ENCODE peak calls at places on chromosomes 4 and X, in eight cellular contexts. J is stomach, D is NB4, C is brain microvascular endothelial cell, E is fibroblast of lung, V is GM06990, I is body of pancreas, S is A549. K is an unnamed sample.

GRCh38 chr4:138910914-138911336 is 104.7 kb upstream of the NOCT start:
- DNase-seq in J (peak), D (no peak), C (peak), E (peak), V (no peak), I (peak), S (peak), K (no peak)

GRCh38 chr4:43757147-43757546 is 691.5 kb downstream of the KCTD8 start:
- DNase-seq in J (peak), D (no peak), C (no peak), E (no peak), V (no peak), I (peak), S (no peak), K (no peak)

GRCh38 chr4:70113656-70114055 is 40.4 kb upstream of the PRR27 start:
- DNase-seq in J (no peak), D (no peak), C (no peak), E (no peak), V (no peak), I (no peak), S (no peak), K (no peak)

GRCh38 chr4:1502976-1503375 is 96.7 kb upstream of the NKX1-1 start:
- DNase-seq in J (no peak), D (no peak), C (no peak), E (no peak), V (no peak), I (no peak), S (no peak), K (no peak)

GRCh38 chrX:13938053-13938765 is 91.5 kb downstream of the GEMIN8 start:
- DNase-seq in J (peak), D (peak), C (no peak), E (peak), V (peak), I (peak), S (peak), K (no peak)

GRCh38 chrX:102697506-102697905 is 14.7 kb upstream of the GPRASP2 start:
- DNase-seq in J (no peak), D (no peak), C (peak), E (peak), V (no peak), I (no peak), S (no peak), K (no peak)

GRCh38 chrX:71846429-71846828 is 64.2 kb upstream of the NHSL2 start:
- DNase-seq in J (no peak), D (no peak), C (peak), E (peak), V (no peak), I (no peak), S (no peak), K (no peak)

GRCh38 chrX:19581786-19582185 is 66.5 kb upstream of the MAP3K15 start:
- DNase-seq in J (no peak), D (no peak), C (no peak), E (no peak), V (no peak), I (no peak), S (peak), K (no peak)

GRCh38 chr4:41883988-41884737 is 51.1 kb upstream of the TMEM33 start:
- DNase-seq in J (no peak), D (no peak), C (no peak), E (no peak), V (no peak), I (no peak), S (no peak), K (no peak)

GRCh38 chrX:80812176-80812575 is 2.5 kb upstream of the BRWD3 start:
- DNase-seq in J (no peak), D (peak), C (peak), E (peak), V (no peak), I (peak), S (no peak), K (no peak)

GRCh38 chr4:7295917-7296660 is 103.8 kb downstream of the SORCS2 start:
- DNase-seq in J (no peak), D (peak), C (peak), E (peak), V (no peak), I (no peak), S (peak), K (no peak)

GRCh38 chr4:101865501-101866062 is 75.1 kb downstream of the BANK1 start:
- DNase-seq in J (no peak), D (no peak), C (peak), E (no peak), V (no peak), I (no peak), S (peak), K (no peak)

GRCh38 chr4:98522603-98523395 is 135.6 kb downstream of the TSPAN5 start:
- DNase-seq in J (no peak), D (no peak), C (peak), E (peak), V (no peak), I (no peak), S (no peak), K (no peak)

DNA sequence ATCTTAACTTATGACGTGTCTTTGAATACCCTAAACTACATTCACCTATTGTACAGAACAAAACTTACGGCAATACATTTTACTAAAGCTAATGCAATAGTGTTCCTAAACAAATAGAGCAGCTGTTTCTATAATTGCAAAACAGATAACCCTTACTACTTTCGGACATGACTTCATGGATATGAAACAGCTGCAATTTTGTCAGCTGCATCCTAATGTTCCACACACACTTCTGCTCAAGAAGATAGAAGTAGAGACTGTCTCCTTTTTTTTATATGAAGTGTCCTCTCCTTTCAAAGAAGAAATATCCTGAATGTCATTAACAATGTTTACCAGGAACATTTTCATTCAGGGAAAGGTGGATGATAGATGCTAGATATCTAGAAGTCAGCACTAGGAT is 174.8 kb downstream of the ACTRT1 start:
- DNase-seq in J (no peak), D (no peak), C (no peak), E (no peak), V (no peak), I (no peak), S (no peak), K (no peak)
- H3K4me3 ChIP-seq in J (no peak), D (no peak), C (no peak), E (no peak), V (no peak), I (no peak), S (no peak), K (no peak)

GRCh38 chrX:68196939-68197791 is 236.1 kb downstream of the OPHN1 start:
- DNase-seq in J (no peak), D (peak), C (peak), E (peak), V (no peak), I (peak), S (peak), K (no peak)
- TF ChIP-seq CTCF in J (peak), D (peak), C (peak), E (peak), V (peak), I (peak), S (peak), K (peak)

GRCh38 chrX:53440631-53441517 is 6.7 kb upstream of the HSD17B10 start:
- DNase-seq in J (peak), D (peak), C (peak), E (peak), V (no peak), I (peak), S (peak), K (no peak)

GRCh38 chrX:53440101-53440500 is 5.9 kb upstream of the HSD17B10 start:
- DNase-seq in J (no peak), D (peak), C (no peak), E (no peak), V (no peak), I (no peak), S (no peak), K (no peak)

GRCh38 chrX:53441531-53442321 is 7.6 kb upstream of the HSD17B10 start:
- DNase-seq in J (peak), D (peak), C (peak), E (peak), V (peak), I (peak), S (peak), K (no peak)

GRCh38 chrX:53438832-53439230 is 4.7 kb upstream of the HSD17B10 start:
- DNase-seq in J (no peak), D (no peak), C (no peak), E (no peak), V (no peak), I (no peak), S (no peak), K (no peak)

DNA sequence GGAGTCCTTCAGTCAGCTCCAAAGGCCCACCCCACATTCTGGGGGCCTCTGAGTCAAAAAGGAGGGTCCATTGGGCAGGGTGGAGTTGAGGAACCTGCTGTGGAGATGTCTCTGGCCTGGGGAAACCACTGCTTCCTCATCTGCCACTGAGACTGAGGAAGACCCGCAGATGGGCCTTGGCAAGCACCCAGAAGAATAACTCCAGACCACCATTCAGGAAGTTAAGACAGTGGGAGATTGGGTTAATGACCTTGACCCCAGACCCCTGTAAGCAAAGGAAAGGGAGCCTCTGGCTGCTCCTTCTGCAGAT is 8.1 kb upstream of the HSD17B10 start:
- DNase-seq in J (no peak), D (peak), C (no peak), E (no peak), V (no peak), I (peak), S (no peak), K (no peak)
- H3K4me3 ChIP-seq in J (no peak), D (peak), C (no peak), E (no peak), V (peak), I (no peak), S (peak), K (no peak)

DNA sequence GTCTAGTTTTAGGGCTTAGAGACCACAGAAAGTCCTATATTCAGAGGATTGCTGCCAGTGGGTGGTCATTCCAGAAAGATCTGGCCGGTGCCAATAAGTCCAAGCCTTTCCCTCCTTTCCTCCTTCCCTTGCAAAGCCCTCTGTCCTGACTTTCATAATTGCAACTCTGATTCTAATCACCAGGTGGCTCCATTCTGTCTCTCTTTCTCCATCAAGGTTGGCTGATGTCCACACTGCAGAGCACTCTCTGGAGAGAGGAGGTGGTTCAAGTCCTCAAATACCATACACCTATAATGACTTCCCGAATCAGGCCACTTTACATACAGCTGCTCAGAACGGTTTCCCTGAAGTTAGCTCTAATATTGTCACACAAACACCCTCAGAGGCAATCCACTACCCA is 22.4 kb upstream of the ARMCX4 start:
- DNase-seq in J (no peak), D (peak), C (peak), E (peak), V (no peak), I (no peak), S (peak), K (no peak)
- TF ChIP-seq CTCF in J (no peak), D (no peak), C (peak), E (peak), V (peak), I (peak), S (no peak), K (peak)

GRCh38 chr4:107894138-107894603 is 37.2 kb upstream of the CYP2U1 start:
- DNase-seq in J (no peak), D (no peak), C (no peak), E (no peak), V (no peak), I (peak), S (no peak), K (no peak)

GRCh38 chr4:107897823-107898222 is 33.5 kb upstream of the CYP2U1 start:
- DNase-seq in J (no peak), D (no peak), C (no peak), E (no peak), V (no peak), I (no peak), S (no peak), K (no peak)

GRCh38 chr4:107893171-107894137 is 37.9 kb upstream of the CYP2U1 start:
- DNase-seq in J (no peak), D (no peak), C (no peak), E (peak), V (no peak), I (no peak), S (no peak), K (no peak)

GRCh38 chr4:107896158-107896645 is 35.1 kb upstream of the CYP2U1 start:
- DNase-seq in J (no peak), D (no peak), C (peak), E (peak), V (no peak), I (peak), S (peak), K (peak)

GRCh38 chr4:107896651-107897050 is 34.7 kb upstream of the CYP2U1 start:
- DNase-seq in J (no peak), D (no peak), C (no peak), E (peak), V (no peak), I (no peak), S (no peak), K (no peak)
- H3K4me3 ChIP-seq in J (no peak), D (no peak), C (no peak), E (peak), V (no peak), I (no peak), S (peak), K (no peak)

DNA sequence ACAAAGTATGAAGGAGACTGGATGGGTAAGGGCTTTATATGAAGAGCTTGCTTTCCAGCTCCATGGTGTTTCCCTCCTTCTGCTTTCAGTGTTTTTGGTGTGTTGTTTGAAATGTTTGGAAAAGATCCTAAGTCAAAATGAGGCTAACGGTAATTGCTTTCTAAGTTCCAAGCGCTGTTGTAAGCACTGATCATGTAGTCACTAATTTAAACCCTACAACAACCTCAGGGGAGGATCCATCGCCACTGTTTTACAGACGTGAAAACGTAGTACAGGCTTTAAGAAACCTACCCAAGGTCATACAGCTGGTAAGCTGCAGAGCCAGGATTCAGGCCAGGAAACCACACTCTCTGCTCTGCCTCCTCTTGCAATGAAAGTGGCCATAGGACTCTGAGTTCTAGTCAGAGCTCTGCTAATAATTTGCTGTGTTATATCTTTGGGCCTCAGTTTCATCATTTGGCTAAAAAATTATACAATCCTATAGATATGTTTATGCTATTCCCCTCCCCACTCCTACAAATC is 102.9 kb upstream of the PGRMC2 start:
- DNase-seq in J (no peak), D (no peak), C (no peak), E (no peak), V (no peak), I (no peak), S (no peak), K (no peak)
- TF ChIP-seq CTCF in J (no peak), D (no peak), C (no peak), E (no peak), V (no peak), I (no peak), S (no peak), K (no peak)